ENCODE peak calls at places on chromosomes 1 and 21, in five cellular contexts. One of them, this sample, is unnamed.

GRCh38 chr21:28858424-28858823 is 134.3 kb downstream of the LTN1 start:
- DNase-seq in A549: no peak
- DNase-seq in PC-3: no peak
- DNase-seq in neural progenitor cell: no peak
- DNase-seq in GM23338: no peak
- DNase-seq in this sample: no peak

GRCh38 chr1:211259596-211260126 is 495 bp downstream of the RCOR3 start:
- DNase-seq in A549: peak
- DNase-seq in PC-3: peak
- DNase-seq in neural progenitor cell: no peak
- DNase-seq in GM23338: peak
- DNase-seq in this sample: peak

GRCh38 chr1:89604414-89604735 is 28.5 kb upstream of the LRRC8C start:
- DNase-seq in A549: no peak
- DNase-seq in PC-3: peak
- DNase-seq in neural progenitor cell: no peak
- DNase-seq in GM23338: no peak
- DNase-seq in this sample: no peak

GRCh38 chr1:170562644-170563338 is 30.8 kb downstream of the GORAB start:
- DNase-seq in A549: peak
- DNase-seq in PC-3: peak
- DNase-seq in neural progenitor cell: no peak
- DNase-seq in GM23338: peak
- DNase-seq in this sample: no peak

GRCh38 chr1:74513901-74514300 is 1.5 kb upstream of the LRRC53 start:
- DNase-seq in A549: no peak
- DNase-seq in PC-3: peak
- DNase-seq in neural progenitor cell: no peak
- DNase-seq in GM23338: no peak
- DNase-seq in this sample: no peak

GRCh38 chr1:238960071-238960470 is 426.3 kb upstream of the CHRM3 start:
- DNase-seq in A549: no peak
- DNase-seq in PC-3: peak
- DNase-seq in neural progenitor cell: no peak
- DNase-seq in GM23338: no peak
- DNase-seq in this sample: no peak

GRCh38 chr1:91846007-91846620 is 39.8 kb downstream of the TGFBR3 start:
- DNase-seq in A549: no peak
- DNase-seq in PC-3: peak
- DNase-seq in neural progenitor cell: peak
- DNase-seq in GM23338: no peak
- DNase-seq in this sample: no peak

GRCh38 chr1:74010206-74010605 is 187.8 kb downstream of the LRRIQ3 start:
- DNase-seq in A549: no peak
- DNase-seq in PC-3: peak
- DNase-seq in neural progenitor cell: no peak
- DNase-seq in GM23338: peak
- DNase-seq in this sample: peak

GRCh38 chr1:50666849-50667248 is 243.6 kb upstream of the DMRTA2 start:
- DNase-seq in A549: no peak
- DNase-seq in PC-3: no peak
- DNase-seq in neural progenitor cell: no peak
- DNase-seq in GM23338: peak
- DNase-seq in this sample: no peak

GRCh38 chr1:113242481-113242880 is 147.8 kb upstream of the MAGI3 start:
- DNase-seq in A549: no peak
- DNase-seq in PC-3: peak
- DNase-seq in neural progenitor cell: no peak
- DNase-seq in GM23338: no peak
- DNase-seq in this sample: no peak

GRCh38 chr1:165383067-165383466 is 26.6 kb upstream of the LMX1A start:
- DNase-seq in A549: no peak
- DNase-seq in PC-3: peak
- DNase-seq in neural progenitor cell: no peak
- DNase-seq in GM23338: no peak
- DNase-seq in this sample: no peak

GRCh38 chr1:151993734-151994496 is at the start of gene S100A10:
- DNase-seq in A549: no peak
- DNase-seq in PC-3: peak
- DNase-seq in neural progenitor cell: peak
- DNase-seq in GM23338: peak
- DNase-seq in this sample: no peak

GRCh38 chr1:156705321-156705917 is at the start of gene CRABP2:
- DNase-seq in A549: no peak
- DNase-seq in PC-3: peak
- DNase-seq in neural progenitor cell: peak
- DNase-seq in GM23338: peak
- DNase-seq in this sample: no peak

GRCh38 chr1:17207046-17207445 is 2.1 kb downstream of the PADI1 start:
- DNase-seq in A549: no peak
- DNase-seq in PC-3: no peak
- DNase-seq in neural progenitor cell: no peak
- DNase-seq in GM23338: no peak
- DNase-seq in this sample: peak

GRCh38 chr1:207848234-207848633 is 62.7 kb downstream of the CD34 start:
- DNase-seq in A549: peak
- DNase-seq in PC-3: peak
- DNase-seq in neural progenitor cell: no peak
- DNase-seq in GM23338: no peak
- DNase-seq in this sample: no peak

GRCh38 chr1:55854911-55855310 is 639.7 kb upstream of the USP24 start:
- DNase-seq in A549: no peak
- DNase-seq in PC-3: no peak
- DNase-seq in neural progenitor cell: no peak
- DNase-seq in GM23338: no peak
- DNase-seq in this sample: no peak

GRCh38 chr1:77430966-77431735 is 149.3 kb downstream of the AK5 start:
- DNase-seq in A549: no peak
- DNase-seq in PC-3: no peak
- DNase-seq in neural progenitor cell: no peak
- DNase-seq in GM23338: no peak
- DNase-seq in this sample: no peak

GRCh38 chr1:176693697-176694329 is 230.8 kb downstream of the PAPPA2 start:
- DNase-seq in A549: no peak
- DNase-seq in PC-3: no peak
- DNase-seq in neural progenitor cell: no peak
- DNase-seq in GM23338: no peak
- DNase-seq in this sample: no peak

GRCh38 chr1:54764922-54765561 is 719 bp upstream of the PARS2 start:
- DNase-seq in A549: no peak
- DNase-seq in PC-3: no peak
- DNase-seq in neural progenitor cell: no peak
- DNase-seq in GM23338: no peak
- DNase-seq in this sample: no peak

GRCh38 chr1:208577381-208577905 is 333.3 kb upstream of the PLXNA2 start:
- DNase-seq in A549: no peak
- DNase-seq in PC-3: no peak
- DNase-seq in neural progenitor cell: no peak
- DNase-seq in GM23338: no peak
- DNase-seq in this sample: no peak

DNA sequence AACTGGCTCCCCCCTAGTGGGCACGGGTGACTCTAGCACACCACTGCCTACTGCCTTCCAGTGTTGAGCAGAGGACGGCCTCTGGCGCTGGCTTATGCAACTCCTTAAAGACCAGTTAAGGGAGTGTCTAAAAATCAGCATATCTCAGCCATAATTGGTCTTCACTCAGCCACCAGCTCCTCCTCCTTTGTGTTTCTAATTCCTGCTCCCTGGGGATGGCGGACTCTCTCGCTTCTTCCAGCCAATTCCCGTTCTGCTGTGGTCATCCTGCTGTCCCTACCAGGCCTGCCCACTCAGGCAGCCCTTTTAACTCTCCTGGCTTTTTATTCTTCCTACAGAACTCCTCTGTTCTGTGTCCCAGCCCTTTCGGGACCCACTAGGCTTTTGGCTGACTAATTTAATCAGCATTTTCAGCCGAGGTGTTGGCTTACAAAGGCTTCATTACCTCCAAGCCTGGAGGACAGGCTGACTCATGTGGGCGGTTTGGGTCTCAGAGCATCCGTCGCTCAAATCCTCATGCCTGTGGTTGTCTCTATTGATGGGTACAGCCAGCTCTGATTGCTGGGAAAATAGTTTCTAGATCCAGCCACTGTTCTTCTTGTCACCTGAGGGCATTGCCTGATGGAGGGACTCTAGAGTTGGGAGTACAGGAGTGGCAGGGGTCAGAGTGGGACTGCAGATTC is 332.5 kb downstream of the CAMTA1 start:
- DNase-seq in A549: peak
- DNase-seq in PC-3: no peak
- DNase-seq in neural progenitor cell: peak
- DNase-seq in GM23338: peak
- DNase-seq in this sample: no peak
- TF ChIP-seq CTCF in A549: no peak
- TF ChIP-seq CTCF in PC-3: peak
- TF ChIP-seq CTCF in neural progenitor cell: peak
- TF ChIP-seq CTCF in GM23338: no peak
- TF ChIP-seq CTCF in this sample: no peak

GRCh38 chr1:93801471-93801870 is 77.5 kb downstream of the DNTTIP2 start:
- DNase-seq in A549: no peak
- DNase-seq in PC-3: no peak
- DNase-seq in neural progenitor cell: no peak
- DNase-seq in GM23338: no peak
- DNase-seq in this sample: no peak

GRCh38 chr1:93807301-93807930 is 71.6 kb downstream of the DNTTIP2 start:
- DNase-seq in A549: no peak
- DNase-seq in PC-3: no peak
- DNase-seq in neural progenitor cell: peak
- DNase-seq in GM23338: no peak
- DNase-seq in this sample: no peak

GRCh38 chr1:93810316-93810715 is 68.7 kb downstream of the DNTTIP2 start:
- DNase-seq in A549: no peak
- DNase-seq in PC-3: no peak
- DNase-seq in neural progenitor cell: no peak
- DNase-seq in GM23338: no peak
- DNase-seq in this sample: no peak

GRCh38 chr1:93804412-93804811 is 74.6 kb downstream of the DNTTIP2 start:
- DNase-seq in A549: no peak
- DNase-seq in PC-3: peak
- DNase-seq in neural progenitor cell: no peak
- DNase-seq in GM23338: no peak
- DNase-seq in this sample: no peak

DNA sequence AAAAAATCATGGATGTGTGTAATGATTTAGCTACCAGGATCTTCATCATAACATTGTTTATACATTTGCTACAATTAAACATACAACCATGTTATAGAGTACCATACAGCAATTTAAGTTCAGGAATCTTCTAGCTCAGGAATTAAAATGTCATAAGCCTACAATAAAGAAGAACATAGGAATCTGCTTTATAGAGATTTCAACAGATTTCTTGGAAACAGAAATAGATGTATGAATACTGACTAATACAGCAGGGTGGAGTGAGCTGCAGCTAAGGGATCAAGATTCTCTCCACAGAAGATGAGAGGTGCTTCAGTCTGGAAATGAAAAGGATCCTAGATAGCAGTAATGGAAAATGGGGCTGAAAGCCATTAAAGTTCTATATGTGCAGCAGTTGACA is 74.0 kb downstream of the DNTTIP2 start:
- DNase-seq in A549: no peak
- DNase-seq in PC-3: peak
- DNase-seq in neural progenitor cell: no peak
- DNase-seq in GM23338: no peak
- DNase-seq in this sample: no peak
- H3K4me2 ChIP-seq in A549: peak
- H3K4me2 ChIP-seq in PC-3: peak
- H3K4me2 ChIP-seq in neural progenitor cell: no peak
- H3K4me2 ChIP-seq in GM23338: no peak
- H3K4me2 ChIP-seq in this sample: no peak

GRCh38 chr1:27522860-27523665 is 33.1 kb upstream of the WASF2 start:
- DNase-seq in A549: no peak
- DNase-seq in PC-3: peak
- DNase-seq in neural progenitor cell: peak
- DNase-seq in GM23338: peak
- DNase-seq in this sample: peak

GRCh38 chr1:27525296-27526271 is 35.6 kb upstream of the WASF2 start:
- DNase-seq in A549: no peak
- DNase-seq in PC-3: no peak
- DNase-seq in neural progenitor cell: peak
- DNase-seq in GM23338: peak
- DNase-seq in this sample: peak

GRCh38 chr1:27522148-27522859 is 32.3 kb upstream of the WASF2 start:
- DNase-seq in A549: no peak
- DNase-seq in PC-3: peak
- DNase-seq in neural progenitor cell: no peak
- DNase-seq in GM23338: no peak
- DNase-seq in this sample: no peak

GRCh38 chr1:27521336-27522147 is 31.6 kb upstream of the WASF2 start:
- DNase-seq in A549: no peak
- DNase-seq in PC-3: no peak
- DNase-seq in neural progenitor cell: no peak
- DNase-seq in GM23338: no peak
- DNase-seq in this sample: no peak

GRCh38 chr1:27523666-27524020 is 33.7 kb upstream of the WASF2 start:
- DNase-seq in A549: no peak
- DNase-seq in PC-3: no peak
- DNase-seq in neural progenitor cell: no peak
- DNase-seq in GM23338: no peak
- DNase-seq in this sample: no peak
- TF ChIP-seq CTCF in A549: no peak
- TF ChIP-seq CTCF in PC-3: no peak
- TF ChIP-seq CTCF in neural progenitor cell: no peak
- TF ChIP-seq CTCF in GM23338: no peak
- TF ChIP-seq CTCF in this sample: no peak

GRCh38 chr21:33801424-33802405 is 113.9 kb downstream of the ATP5PO start:
- DNase-seq in A549: peak
- DNase-seq in PC-3: peak
- DNase-seq in neural progenitor cell: peak
- DNase-seq in GM23338: peak
- DNase-seq in this sample: no peak
- H3K4me2 ChIP-seq in A549: peak
- H3K4me2 ChIP-seq in PC-3: peak
- H3K4me2 ChIP-seq in neural progenitor cell: peak
- H3K4me2 ChIP-seq in GM23338: no peak
- H3K4me2 ChIP-seq in this sample: no peak

GRCh38 chr1:194825382-194825781 is 1639.0 kb upstream of the B3GALT2 start:
- DNase-seq in A549: no peak
- DNase-seq in PC-3: no peak
- DNase-seq in neural progenitor cell: no peak
- DNase-seq in GM23338: no peak
- DNase-seq in this sample: no peak
- TF ChIP-seq CTCF in A549: no peak
- TF ChIP-seq CTCF in PC-3: peak
- TF ChIP-seq CTCF in neural progenitor cell: peak
- TF ChIP-seq CTCF in GM23338: peak
- TF ChIP-seq CTCF in this sample: peak

This sample was measured in OCI-LY7.